ENCODE peak calls at places on chromosomes 6 and 20, in six cellular contexts. One of them, this sample, is unnamed.

GRCh38 chr6:31826793-31827285 is 699 bp upstream of the HSPA1B start:
- DNase-seq in brain microvascular endothelial cell: no peak
- DNase-seq in HFFc6: peak
- DNase-seq in left ventricle myocardium inferior: peak
- DNase-seq in A549: peak
- DNase-seq in GM23338: peak
- DNase-seq in this sample: no peak

GRCh38 chr20:5140195-5140594 is 13.4 kb downstream of the CDS2 start:
- DNase-seq in left ventricle myocardium inferior: no peak
- DNase-seq in GM23338: no peak
- DNase-seq in A549: no peak
- DNase-seq in HFFc6: no peak
- DNase-seq in brain microvascular endothelial cell: no peak
- DNase-seq in this sample: no peak

GRCh38 chr20:53872081-53872541 is 198.3 kb downstream of the BCAS1 start:
- DNase-seq in brain microvascular endothelial cell: no peak
- DNase-seq in left ventricle myocardium inferior: no peak
- DNase-seq in GM23338: no peak
- DNase-seq in A549: no peak
- DNase-seq in HFFc6: no peak
- DNase-seq in this sample: peak

GRCh38 chr6:15330174-15330934 is 84.5 kb downstream of the JARID2 start:
- DNase-seq in brain microvascular endothelial cell: no peak
- DNase-seq in A549: no peak
- DNase-seq in GM23338: no peak
- DNase-seq in left ventricle myocardium inferior: no peak
- DNase-seq in HFFc6: peak
- DNase-seq in this sample: no peak

GRCh38 chr6:11535801-11536230 is 1.7 kb upstream of the TMEM170B start:
- DNase-seq in HFFc6: peak
- DNase-seq in left ventricle myocardium inferior: no peak
- DNase-seq in GM23338: no peak
- DNase-seq in A549: no peak
- DNase-seq in brain microvascular endothelial cell: peak
- DNase-seq in this sample: peak

GRCh38 chr6:103516336-103516735 is 1343.4 kb downstream of the HACE1 start:
- DNase-seq in A549: no peak
- DNase-seq in left ventricle myocardium inferior: no peak
- DNase-seq in brain microvascular endothelial cell: no peak
- DNase-seq in GM23338: no peak
- DNase-seq in HFFc6: no peak
- DNase-seq in this sample: no peak

GRCh38 chr6:52514514-52514913 is 62.3 kb downstream of the TRAM2 start:
- DNase-seq in A549: peak
- DNase-seq in left ventricle myocardium inferior: peak
- DNase-seq in GM23338: no peak
- DNase-seq in HFFc6: peak
- DNase-seq in brain microvascular endothelial cell: peak
- DNase-seq in this sample: no peak

GRCh38 chr6:70547313-70547712 is 19.4 kb upstream of the SDHAF4 start:
- DNase-seq in GM23338: peak
- DNase-seq in HFFc6: peak
- DNase-seq in left ventricle myocardium inferior: no peak
- DNase-seq in brain microvascular endothelial cell: no peak
- DNase-seq in A549: no peak
- DNase-seq in this sample: no peak

GRCh38 chr6:53979468-53980067 is 131.7 kb upstream of the MLIP start:
- DNase-seq in HFFc6: peak
- DNase-seq in A549: peak
- DNase-seq in GM23338: peak
- DNase-seq in left ventricle myocardium inferior: no peak
- DNase-seq in brain microvascular endothelial cell: peak
- DNase-seq in this sample: no peak

GRCh38 chr6:95203153-95203754 is 374.1 kb upstream of the MANEA start:
- DNase-seq in brain microvascular endothelial cell: peak
- DNase-seq in HFFc6: no peak
- DNase-seq in GM23338: peak
- DNase-seq in left ventricle myocardium inferior: no peak
- DNase-seq in A549: peak
- DNase-seq in this sample: no peak
- TF ChIP-seq CTCF in brain microvascular endothelial cell: peak
- TF ChIP-seq CTCF in HFFc6: peak
- TF ChIP-seq CTCF in GM23338: peak
- TF ChIP-seq CTCF in left ventricle myocardium inferior: peak
- TF ChIP-seq CTCF in A549: peak
- TF ChIP-seq CTCF in this sample: peak

GRCh38 chr6:29414588-29414987 is at the start of gene OR12D1:
- DNase-seq in HFFc6: no peak
- DNase-seq in brain microvascular endothelial cell: no peak
- DNase-seq in GM23338: peak
- DNase-seq in left ventricle myocardium inferior: no peak
- DNase-seq in A549: no peak
- DNase-seq in this sample: no peak
- TF ChIP-seq CTCF in HFFc6: no peak
- TF ChIP-seq CTCF in brain microvascular endothelial cell: peak
- TF ChIP-seq CTCF in GM23338: peak
- TF ChIP-seq CTCF in left ventricle myocardium inferior: no peak
- TF ChIP-seq CTCF in A549: no peak
- TF ChIP-seq CTCF in this sample: peak

DNA sequence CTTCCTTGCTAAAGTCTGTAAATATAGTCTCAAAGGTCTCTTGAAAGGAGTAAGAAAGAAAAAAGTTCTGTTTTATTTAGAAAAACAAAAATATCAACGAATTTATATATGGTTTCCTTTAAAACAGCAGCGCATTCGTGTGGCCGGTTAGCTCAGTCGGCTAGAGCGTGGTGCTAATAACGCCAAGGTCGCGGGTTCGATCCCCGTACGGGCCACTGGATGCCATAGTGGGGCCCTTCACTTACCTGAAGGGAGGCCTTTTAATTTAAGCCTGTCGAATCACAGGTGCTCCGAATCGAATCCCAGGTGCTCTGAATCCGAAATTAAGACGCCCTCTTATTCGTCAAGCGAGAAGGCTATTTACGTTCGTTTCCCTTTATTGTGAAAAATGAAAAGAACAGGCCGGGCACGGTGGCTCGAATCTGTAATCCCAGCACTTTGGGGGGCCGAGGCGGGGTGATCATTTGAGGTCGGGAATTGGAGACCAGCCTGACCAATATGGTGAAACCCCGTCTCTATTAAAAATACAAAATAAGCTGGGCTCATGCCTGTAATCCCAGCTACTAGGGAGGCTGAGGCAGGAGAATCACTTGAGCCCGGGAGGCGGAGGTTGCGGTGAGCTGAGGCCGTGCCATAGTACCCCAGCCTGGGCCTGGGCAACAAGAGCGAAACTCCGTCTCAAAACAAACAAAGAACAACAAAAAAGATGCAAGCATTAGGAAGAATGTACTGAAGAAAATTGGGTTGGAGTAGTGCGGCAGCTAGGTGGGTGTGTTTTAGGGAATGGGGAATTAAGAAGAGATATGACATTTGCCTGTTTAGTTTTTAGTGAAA is 195.8 kb upstream of the ZNF184 start:
- DNase-seq in left ventricle myocardium inferior: no peak
- DNase-seq in GM23338: peak
- DNase-seq in brain microvascular endothelial cell: no peak
- DNase-seq in HFFc6: peak
- DNase-seq in A549: peak
- DNase-seq in this sample: no peak
- TF ChIP-seq CTCF in left ventricle myocardium inferior: no peak
- TF ChIP-seq CTCF in GM23338: no peak
- TF ChIP-seq CTCF in brain microvascular endothelial cell: no peak
- TF ChIP-seq CTCF in HFFc6: no peak
- TF ChIP-seq CTCF in A549: no peak
- TF ChIP-seq CTCF in this sample: no peak

DNA sequence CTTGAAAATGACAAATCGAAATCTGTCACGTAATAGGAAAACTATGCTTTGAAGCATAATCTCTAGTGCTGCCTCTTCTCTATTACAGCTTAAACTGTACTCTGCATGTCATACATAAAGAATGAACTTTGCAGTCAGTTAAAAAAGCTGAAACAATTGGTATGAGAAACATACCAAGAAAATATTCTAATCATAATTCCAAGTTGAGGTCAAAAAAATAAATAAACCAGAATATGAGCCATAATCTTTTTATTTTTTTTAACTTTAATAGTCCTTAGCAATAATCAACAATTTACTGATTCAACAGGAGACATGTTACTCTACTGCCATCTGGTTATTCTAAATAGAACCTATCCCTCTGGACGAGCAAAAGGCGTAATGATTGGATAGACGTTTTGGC is 224.3 kb upstream of the FLRT3 start:
- DNase-seq in left ventricle myocardium inferior: no peak
- DNase-seq in HFFc6: no peak
- DNase-seq in GM23338: no peak
- DNase-seq in brain microvascular endothelial cell: no peak
- DNase-seq in A549: no peak
- DNase-seq in this sample: no peak
- TF ChIP-seq CTCF in left ventricle myocardium inferior: no peak
- TF ChIP-seq CTCF in HFFc6: no peak
- TF ChIP-seq CTCF in GM23338: no peak
- TF ChIP-seq CTCF in brain microvascular endothelial cell: no peak
- TF ChIP-seq CTCF in A549: no peak
- TF ChIP-seq CTCF in this sample: no peak

DNA sequence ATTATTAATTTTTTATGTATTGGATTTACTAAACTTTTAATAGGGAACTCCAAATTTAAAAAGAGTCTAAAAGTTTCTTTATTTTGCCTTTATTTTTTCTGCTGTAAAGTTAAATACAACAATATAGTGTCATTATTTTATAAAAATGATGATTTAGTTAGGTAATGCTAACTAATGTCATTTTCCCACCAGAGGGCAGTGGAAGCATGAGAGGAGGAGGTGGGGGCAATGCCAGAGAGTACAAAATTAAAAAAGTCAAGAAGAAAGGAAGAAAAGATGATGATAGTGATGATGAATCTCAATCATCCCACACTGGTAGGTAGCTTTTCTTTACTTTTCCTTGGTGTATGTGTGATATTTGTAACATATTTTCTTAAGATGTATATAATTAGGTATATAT is 20.2 kb upstream of the FHL5 start:
- DNase-seq in left ventricle myocardium inferior: no peak
- DNase-seq in A549: peak
- DNase-seq in GM23338: peak
- DNase-seq in HFFc6: peak
- DNase-seq in brain microvascular endothelial cell: no peak
- DNase-seq in this sample: no peak
- TF ChIP-seq CTCF in left ventricle myocardium inferior: peak
- TF ChIP-seq CTCF in A549: peak
- TF ChIP-seq CTCF in GM23338: peak
- TF ChIP-seq CTCF in HFFc6: peak
- TF ChIP-seq CTCF in brain microvascular endothelial cell: peak
- TF ChIP-seq CTCF in this sample: peak